ENCODE peak calls at places on chromosomes 4 and X, in six cellular contexts. One of them, this sample, is unnamed.

GRCh38 chr4:3041192-3042142 is 32.9 kb downstream of the HTT-AS start:
- DNase-seq in AG09319: no peak
- DNase-seq in aorta: peak; percentile 86
- DNase-seq in T-helper 1 cell: no peak
- DNase-seq in substantia nigra: no peak
- DNase-seq in stimulated activated CD8-positive, alpha-beta memory T cell treated with anti-CD3 and anti-CD28 coated beads, Interleukin-2, amount 100 ng/mL, for 48 hours: peak; percentile 14
- DNase-seq in this sample: no peak

GRCh38 chr4:2438822-2439718 is 20.3 kb downstream of the CFAP99 start:
- DNase-seq in substantia nigra: no peak
- DNase-seq in stimulated activated CD8-positive, alpha-beta memory T cell treated with anti-CD3 and anti-CD28 coated beads, Interleukin-2, amount 100 ng/mL, for 48 hours: no peak
- DNase-seq in T-helper 1 cell: no peak
- DNase-seq in AG09319: no peak
- DNase-seq in aorta: no peak
- DNase-seq in this sample: no peak

GRCh38 chr4:6272863-6273660 is 3.4 kb downstream of the WFS1 start:
- DNase-seq in AG09319: no peak
- DNase-seq in aorta: no peak
- DNase-seq in T-helper 1 cell: no peak
- DNase-seq in stimulated activated CD8-positive, alpha-beta memory T cell treated with anti-CD3 and anti-CD28 coated beads, Interleukin-2, amount 100 ng/mL, for 48 hours: no peak
- DNase-seq in substantia nigra: no peak
- DNase-seq in this sample: no peak

GRCh38 chr4:41458689-41459088 is 79.3 kb upstream of the LIMCH1 start:
- DNase-seq in T-helper 1 cell: no peak
- DNase-seq in AG09319: no peak
- DNase-seq in stimulated activated CD8-positive, alpha-beta memory T cell treated with anti-CD3 and anti-CD28 coated beads, Interleukin-2, amount 100 ng/mL, for 48 hours: no peak
- DNase-seq in substantia nigra: no peak
- DNase-seq in aorta: no peak
- DNase-seq in this sample: no peak

GRCh38 chr4:156677136-156677535 is 294.5 kb downstream of the PDGFC start:
- DNase-seq in substantia nigra: no peak
- DNase-seq in T-helper 1 cell: no peak
- DNase-seq in aorta: no peak
- DNase-seq in stimulated activated CD8-positive, alpha-beta memory T cell treated with anti-CD3 and anti-CD28 coated beads, Interleukin-2, amount 100 ng/mL, for 48 hours: no peak
- DNase-seq in AG09319: no peak
- DNase-seq in this sample: peak; percentile 52

GRCh38 chrX:75226280-75226679 is 47.6 kb upstream of the UPRT start:
- DNase-seq in T-helper 1 cell: no peak
- DNase-seq in substantia nigra: no peak
- DNase-seq in aorta: no peak
- DNase-seq in AG09319: no peak
- DNase-seq in stimulated activated CD8-positive, alpha-beta memory T cell treated with anti-CD3 and anti-CD28 coated beads, Interleukin-2, amount 100 ng/mL, for 48 hours: no peak
- DNase-seq in this sample: no peak

GRCh38 chr4:78666830-78667258 is 109.3 kb upstream of the BMP2K start:
- DNase-seq in stimulated activated CD8-positive, alpha-beta memory T cell treated with anti-CD3 and anti-CD28 coated beads, Interleukin-2, amount 100 ng/mL, for 48 hours: no peak
- DNase-seq in T-helper 1 cell: no peak
- DNase-seq in substantia nigra: no peak
- DNase-seq in AG09319: no peak
- DNase-seq in aorta: no peak
- DNase-seq in this sample: no peak

GRCh38 chr4:145539677-145540076 is 58.0 kb downstream of the SMAD1 start:
- DNase-seq in substantia nigra: no peak
- DNase-seq in T-helper 1 cell: no peak
- DNase-seq in stimulated activated CD8-positive, alpha-beta memory T cell treated with anti-CD3 and anti-CD28 coated beads, Interleukin-2, amount 100 ng/mL, for 48 hours: no peak
- DNase-seq in AG09319: no peak
- DNase-seq in aorta: no peak
- DNase-seq in this sample: no peak

GRCh38 chrX:94414746-94415145 is 740.7 kb downstream of the FAM133A start:
- DNase-seq in AG09319: no peak
- DNase-seq in substantia nigra: no peak
- DNase-seq in stimulated activated CD8-positive, alpha-beta memory T cell treated with anti-CD3 and anti-CD28 coated beads, Interleukin-2, amount 100 ng/mL, for 48 hours: no peak
- DNase-seq in aorta: no peak
- DNase-seq in T-helper 1 cell: no peak
- DNase-seq in this sample: no peak

GRCh38 chr4:170391066-170391754 is 301.5 kb upstream of the AADAT start:
- DNase-seq in stimulated activated CD8-positive, alpha-beta memory T cell treated with anti-CD3 and anti-CD28 coated beads, Interleukin-2, amount 100 ng/mL, for 48 hours: no peak
- DNase-seq in AG09319: no peak
- DNase-seq in T-helper 1 cell: no peak
- DNase-seq in aorta: no peak
- DNase-seq in substantia nigra: no peak
- DNase-seq in this sample: no peak

GRCh38 chrX:64176876-64177275 is 28.6 kb downstream of the AMER1 start:
- DNase-seq in T-helper 1 cell: no peak
- DNase-seq in stimulated activated CD8-positive, alpha-beta memory T cell treated with anti-CD3 and anti-CD28 coated beads, Interleukin-2, amount 100 ng/mL, for 48 hours: no peak
- DNase-seq in AG09319: no peak
- DNase-seq in aorta: no peak
- DNase-seq in substantia nigra: no peak
- DNase-seq in this sample: no peak

GRCh38 chr4:2588259-2588658 is 51.8 kb downstream of the FAM193A start:
- DNase-seq in AG09319: no peak
- DNase-seq in substantia nigra: no peak
- DNase-seq in aorta: no peak
- DNase-seq in T-helper 1 cell: no peak
- DNase-seq in stimulated activated CD8-positive, alpha-beta memory T cell treated with anti-CD3 and anti-CD28 coated beads, Interleukin-2, amount 100 ng/mL, for 48 hours: no peak
- DNase-seq in this sample: no peak

GRCh38 chr4:153005914-153006381 is 69.8 kb downstream of the FHDC1 start:
- DNase-seq in stimulated activated CD8-positive, alpha-beta memory T cell treated with anti-CD3 and anti-CD28 coated beads, Interleukin-2, amount 100 ng/mL, for 48 hours: no peak
- DNase-seq in T-helper 1 cell: no peak
- DNase-seq in aorta: peak; percentile 43
- DNase-seq in AG09319: no peak
- DNase-seq in substantia nigra: no peak
- DNase-seq in this sample: no peak

This sample was measured in HEK293T.